ENCODE peak calls at places on chromosomes 13 and 19, in ten cellular contexts. One of them, this sample, is unnamed.

GRCh38 chr19:35222373-35223005 is 6.0 kb downstream of the FAM187B start:
- DNase-seq in PC-3: no peak
- DNase-seq in GM03348: no peak
- DNase-seq in fibroblast of pulmonary artery: no peak
- DNase-seq in stimulated activated CD4-positive, alpha-beta T cell treated with anti-CD3 and anti-CD28 coated beads, Interleukin-1b, Interleukin-23, amount 100 ng/mL, for 24 hours: no peak
- DNase-seq in ELF-1: no peak
- DNase-seq in activated CD4-positive, alpha-beta T cell treated with anti-CD3 and anti-CD28 coated beads for 4 hours: no peak
- DNase-seq in AG09309: no peak
- DNase-seq in AG08395: no peak
- DNase-seq in stimulated activated CD8-positive, alpha-beta memory T cell treated with anti-CD3 and anti-CD28 coated beads, Interleukin-12 subunit alpha, Interleukin-12 subunit beta, amount 100 ng/mL, for 1 hour: no peak
- DNase-seq in this sample: no peak

GRCh38 chr13:99528547-99528946 is 27.3 kb downstream of the TM9SF2 start:
- DNase-seq in fibroblast of pulmonary artery: no peak
- DNase-seq in stimulated activated CD4-positive, alpha-beta T cell treated with anti-CD3 and anti-CD28 coated beads, Interleukin-1b, Interleukin-23, amount 100 ng/mL, for 24 hours: no peak
- DNase-seq in AG09309: no peak
- DNase-seq in activated CD4-positive, alpha-beta T cell treated with anti-CD3 and anti-CD28 coated beads for 4 hours: no peak
- DNase-seq in AG08395: no peak
- DNase-seq in GM03348: no peak
- DNase-seq in stimulated activated CD8-positive, alpha-beta memory T cell treated with anti-CD3 and anti-CD28 coated beads, Interleukin-12 subunit alpha, Interleukin-12 subunit beta, amount 100 ng/mL, for 1 hour: no peak
- DNase-seq in ELF-1: no peak
- DNase-seq in PC-3: peak; percentile 25
- DNase-seq in this sample: no peak

GRCh38 chr19:2735374-2735773 is 4.4 kb downstream of the SLC39A3 start:
- DNase-seq in AG09309: no peak
- DNase-seq in GM03348: no peak
- DNase-seq in fibroblast of pulmonary artery: no peak
- DNase-seq in stimulated activated CD8-positive, alpha-beta memory T cell treated with anti-CD3 and anti-CD28 coated beads, Interleukin-12 subunit alpha, Interleukin-12 subunit beta, amount 100 ng/mL, for 1 hour: no peak
- DNase-seq in PC-3: no peak
- DNase-seq in stimulated activated CD4-positive, alpha-beta T cell treated with anti-CD3 and anti-CD28 coated beads, Interleukin-1b, Interleukin-23, amount 100 ng/mL, for 24 hours: no peak
- DNase-seq in activated CD4-positive, alpha-beta T cell treated with anti-CD3 and anti-CD28 coated beads for 4 hours: no peak
- DNase-seq in AG08395: no peak
- DNase-seq in ELF-1: no peak
- DNase-seq in this sample: no peak

GRCh38 chr19:17076539-17076919 is 952 bp downstream of the MYO9B start:
- DNase-seq in AG09309: no peak
- DNase-seq in AG08395: peak; percentile 25
- DNase-seq in fibroblast of pulmonary artery: no peak
- DNase-seq in PC-3: peak; percentile 31
- DNase-seq in GM03348: no peak
- DNase-seq in ELF-1: no peak
- DNase-seq in activated CD4-positive, alpha-beta T cell treated with anti-CD3 and anti-CD28 coated beads for 4 hours: no peak
- DNase-seq in stimulated activated CD4-positive, alpha-beta T cell treated with anti-CD3 and anti-CD28 coated beads, Interleukin-1b, Interleukin-23, amount 100 ng/mL, for 24 hours: no peak
- DNase-seq in stimulated activated CD8-positive, alpha-beta memory T cell treated with anti-CD3 and anti-CD28 coated beads, Interleukin-12 subunit alpha, Interleukin-12 subunit beta, amount 100 ng/mL, for 1 hour: no peak
- DNase-seq in this sample: no peak

GRCh38 chr19:16359074-16359473 is 34.4 kb downstream of the KLF2 start:
- DNase-seq in ELF-1: no peak
- DNase-seq in stimulated activated CD4-positive, alpha-beta T cell treated with anti-CD3 and anti-CD28 coated beads, Interleukin-1b, Interleukin-23, amount 100 ng/mL, for 24 hours: no peak
- DNase-seq in AG09309: no peak
- DNase-seq in AG08395: no peak
- DNase-seq in PC-3: no peak
- DNase-seq in GM03348: no peak
- DNase-seq in fibroblast of pulmonary artery: no peak
- DNase-seq in stimulated activated CD8-positive, alpha-beta memory T cell treated with anti-CD3 and anti-CD28 coated beads, Interleukin-12 subunit alpha, Interleukin-12 subunit beta, amount 100 ng/mL, for 1 hour: no peak
- DNase-seq in activated CD4-positive, alpha-beta T cell treated with anti-CD3 and anti-CD28 coated beads for 4 hours: no peak
- DNase-seq in this sample: no peak

GRCh38 chr19:9431475-9431874 is 3.9 kb downstream of the ZNF266 start:
- DNase-seq in PC-3: peak; percentile 54
- DNase-seq in activated CD4-positive, alpha-beta T cell treated with anti-CD3 and anti-CD28 coated beads for 4 hours: no peak
- DNase-seq in AG08395: peak; percentile 51
- DNase-seq in AG09309: no peak
- DNase-seq in fibroblast of pulmonary artery: no peak
- DNase-seq in stimulated activated CD8-positive, alpha-beta memory T cell treated with anti-CD3 and anti-CD28 coated beads, Interleukin-12 subunit alpha, Interleukin-12 subunit beta, amount 100 ng/mL, for 1 hour: peak; percentile 20
- DNase-seq in stimulated activated CD4-positive, alpha-beta T cell treated with anti-CD3 and anti-CD28 coated beads, Interleukin-1b, Interleukin-23, amount 100 ng/mL, for 24 hours: no peak
- DNase-seq in ELF-1: peak; percentile 37
- DNase-seq in GM03348: no peak
- DNase-seq in this sample: no peak

GRCh38 chr19:10193666-10194499 is 870 bp downstream of the DNMT1 start:
- DNase-seq in AG08395: peak; percentile 58
- DNase-seq in PC-3: peak; percentile 74
- DNase-seq in fibroblast of pulmonary artery: peak; percentile 40
- DNase-seq in GM03348: peak; percentile 63
- DNase-seq in ELF-1: peak; percentile 64
- DNase-seq in stimulated activated CD8-positive, alpha-beta memory T cell treated with anti-CD3 and anti-CD28 coated beads, Interleukin-12 subunit alpha, Interleukin-12 subunit beta, amount 100 ng/mL, for 1 hour: peak; percentile 8
- DNase-seq in activated CD4-positive, alpha-beta T cell treated with anti-CD3 and anti-CD28 coated beads for 4 hours: peak; percentile 21
- DNase-seq in stimulated activated CD4-positive, alpha-beta T cell treated with anti-CD3 and anti-CD28 coated beads, Interleukin-1b, Interleukin-23, amount 100 ng/mL, for 24 hours: peak; percentile 7
- DNase-seq in AG09309: no peak
- DNase-seq in this sample: no peak

GRCh38 chr13:21528616-21529015 is 69.5 kb upstream of the ZDHHC20 start:
- DNase-seq in GM03348: peak; percentile 63
- DNase-seq in PC-3: peak; percentile 4
- DNase-seq in activated CD4-positive, alpha-beta T cell treated with anti-CD3 and anti-CD28 coated beads for 4 hours: no peak
- DNase-seq in stimulated activated CD8-positive, alpha-beta memory T cell treated with anti-CD3 and anti-CD28 coated beads, Interleukin-12 subunit alpha, Interleukin-12 subunit beta, amount 100 ng/mL, for 1 hour: no peak
- DNase-seq in fibroblast of pulmonary artery: peak; percentile 57
- DNase-seq in ELF-1: no peak
- DNase-seq in stimulated activated CD4-positive, alpha-beta T cell treated with anti-CD3 and anti-CD28 coated beads, Interleukin-1b, Interleukin-23, amount 100 ng/mL, for 24 hours: no peak
- DNase-seq in AG09309: peak; percentile 68
- DNase-seq in AG08395: peak; percentile 63
- DNase-seq in this sample: peak; percentile 13

GRCh38 chr19:43555185-43555770 is 20.0 kb downstream of the XRCC1 start:
- DNase-seq in fibroblast of pulmonary artery: peak; percentile 79
- DNase-seq in activated CD4-positive, alpha-beta T cell treated with anti-CD3 and anti-CD28 coated beads for 4 hours: peak; percentile 89
- DNase-seq in GM03348: peak; percentile 83
- DNase-seq in ELF-1: peak; percentile 72
- DNase-seq in stimulated activated CD8-positive, alpha-beta memory T cell treated with anti-CD3 and anti-CD28 coated beads, Interleukin-12 subunit alpha, Interleukin-12 subunit beta, amount 100 ng/mL, for 1 hour: peak; percentile 77
- DNase-seq in PC-3: peak; percentile 56
- DNase-seq in AG08395: peak; percentile 87
- DNase-seq in stimulated activated CD4-positive, alpha-beta T cell treated with anti-CD3 and anti-CD28 coated beads, Interleukin-1b, Interleukin-23, amount 100 ng/mL, for 24 hours: peak; percentile 72
- DNase-seq in AG09309: no peak
- DNase-seq in this sample: peak; percentile 50

GRCh38 chr19:1407662-1408299 is 395 bp downstream of the DAZAP1 start:
- DNase-seq in PC-3: no peak
- DNase-seq in AG08395: peak; percentile 47
- DNase-seq in AG09309: no peak
- DNase-seq in fibroblast of pulmonary artery: no peak
- DNase-seq in stimulated activated CD4-positive, alpha-beta T cell treated with anti-CD3 and anti-CD28 coated beads, Interleukin-1b, Interleukin-23, amount 100 ng/mL, for 24 hours: no peak
- DNase-seq in activated CD4-positive, alpha-beta T cell treated with anti-CD3 and anti-CD28 coated beads for 4 hours: peak; percentile 43
- DNase-seq in ELF-1: no peak
- DNase-seq in stimulated activated CD8-positive, alpha-beta memory T cell treated with anti-CD3 and anti-CD28 coated beads, Interleukin-12 subunit alpha, Interleukin-12 subunit beta, amount 100 ng/mL, for 1 hour: no peak
- DNase-seq in GM03348: peak; percentile 80
- DNase-seq in this sample: no peak

GRCh38 chr13:25630327-25630726 is 258.6 kb downstream of the ATP8A2 start:
- DNase-seq in AG08395: no peak
- DNase-seq in activated CD4-positive, alpha-beta T cell treated with anti-CD3 and anti-CD28 coated beads for 4 hours: no peak
- DNase-seq in fibroblast of pulmonary artery: no peak
- DNase-seq in ELF-1: no peak
- DNase-seq in GM03348: no peak
- DNase-seq in stimulated activated CD4-positive, alpha-beta T cell treated with anti-CD3 and anti-CD28 coated beads, Interleukin-1b, Interleukin-23, amount 100 ng/mL, for 24 hours: no peak
- DNase-seq in AG09309: no peak
- DNase-seq in PC-3: no peak
- DNase-seq in stimulated activated CD8-positive, alpha-beta memory T cell treated with anti-CD3 and anti-CD28 coated beads, Interleukin-12 subunit alpha, Interleukin-12 subunit beta, amount 100 ng/mL, for 1 hour: no peak
- DNase-seq in this sample: no peak

GRCh38 chr19:32817913-32818476 is 51.6 kb downstream of the SLC7A9 start:
- DNase-seq in stimulated activated CD4-positive, alpha-beta T cell treated with anti-CD3 and anti-CD28 coated beads, Interleukin-1b, Interleukin-23, amount 100 ng/mL, for 24 hours: no peak
- DNase-seq in GM03348: no peak
- DNase-seq in PC-3: no peak
- DNase-seq in AG09309: no peak
- DNase-seq in ELF-1: no peak
- DNase-seq in fibroblast of pulmonary artery: no peak
- DNase-seq in AG08395: no peak
- DNase-seq in stimulated activated CD8-positive, alpha-beta memory T cell treated with anti-CD3 and anti-CD28 coated beads, Interleukin-12 subunit alpha, Interleukin-12 subunit beta, amount 100 ng/mL, for 1 hour: no peak
- DNase-seq in activated CD4-positive, alpha-beta T cell treated with anti-CD3 and anti-CD28 coated beads for 4 hours: no peak
- DNase-seq in this sample: no peak

GRCh38 chr19:7326105-7326877 is 22.4 kb upstream of the ARHGEF18 start:
- DNase-seq in stimulated activated CD4-positive, alpha-beta T cell treated with anti-CD3 and anti-CD28 coated beads, Interleukin-1b, Interleukin-23, amount 100 ng/mL, for 24 hours: no peak
- DNase-seq in fibroblast of pulmonary artery: peak; percentile 21
- DNase-seq in activated CD4-positive, alpha-beta T cell treated with anti-CD3 and anti-CD28 coated beads for 4 hours: peak; percentile 41
- DNase-seq in ELF-1: peak; percentile 79
- DNase-seq in GM03348: no peak
- DNase-seq in PC-3: peak; percentile 79
- DNase-seq in stimulated activated CD8-positive, alpha-beta memory T cell treated with anti-CD3 and anti-CD28 coated beads, Interleukin-12 subunit alpha, Interleukin-12 subunit beta, amount 100 ng/mL, for 1 hour: no peak
- DNase-seq in AG08395: no peak
- DNase-seq in AG09309: no peak
- DNase-seq in this sample: no peak

GRCh38 chr19:3700242-3701032 is at the start of gene PIP5K1C:
- DNase-seq in activated CD4-positive, alpha-beta T cell treated with anti-CD3 and anti-CD28 coated beads for 4 hours: peak; percentile 95
- DNase-seq in AG08395: peak; percentile 96
- DNase-seq in ELF-1: peak; percentile 90
- DNase-seq in PC-3: peak; percentile 79
- DNase-seq in stimulated activated CD4-positive, alpha-beta T cell treated with anti-CD3 and anti-CD28 coated beads, Interleukin-1b, Interleukin-23, amount 100 ng/mL, for 24 hours: peak; percentile 96
- DNase-seq in AG09309: no peak
- DNase-seq in fibroblast of pulmonary artery: peak; percentile 86
- DNase-seq in GM03348: peak; percentile 98
- DNase-seq in stimulated activated CD8-positive, alpha-beta memory T cell treated with anti-CD3 and anti-CD28 coated beads, Interleukin-12 subunit alpha, Interleukin-12 subunit beta, amount 100 ng/mL, for 1 hour: peak; percentile 91
- DNase-seq in this sample: peak; percentile 58

GRCh38 chr13:87538366-87539052 is 132.7 kb upstream of the SLITRK5 start:
- DNase-seq in ELF-1: no peak
- DNase-seq in activated CD4-positive, alpha-beta T cell treated with anti-CD3 and anti-CD28 coated beads for 4 hours: no peak
- DNase-seq in stimulated activated CD4-positive, alpha-beta T cell treated with anti-CD3 and anti-CD28 coated beads, Interleukin-1b, Interleukin-23, amount 100 ng/mL, for 24 hours: no peak
- DNase-seq in GM03348: no peak
- DNase-seq in AG08395: no peak
- DNase-seq in AG09309: no peak
- DNase-seq in stimulated activated CD8-positive, alpha-beta memory T cell treated with anti-CD3 and anti-CD28 coated beads, Interleukin-12 subunit alpha, Interleukin-12 subunit beta, amount 100 ng/mL, for 1 hour: no peak
- DNase-seq in PC-3: no peak
- DNase-seq in fibroblast of pulmonary artery: no peak
- DNase-seq in this sample: no peak

GRCh38 chr13:44620057-44620456 is 43.9 kb upstream of the TSC22D1 start:
- DNase-seq in AG08395: peak; percentile 45
- DNase-seq in PC-3: peak; percentile 16
- DNase-seq in stimulated activated CD8-positive, alpha-beta memory T cell treated with anti-CD3 and anti-CD28 coated beads, Interleukin-12 subunit alpha, Interleukin-12 subunit beta, amount 100 ng/mL, for 1 hour: no peak
- DNase-seq in stimulated activated CD4-positive, alpha-beta T cell treated with anti-CD3 and anti-CD28 coated beads, Interleukin-1b, Interleukin-23, amount 100 ng/mL, for 24 hours: no peak
- DNase-seq in activated CD4-positive, alpha-beta T cell treated with anti-CD3 and anti-CD28 coated beads for 4 hours: no peak
- DNase-seq in fibroblast of pulmonary artery: peak; percentile 22
- DNase-seq in GM03348: peak; percentile 29
- DNase-seq in ELF-1: no peak
- DNase-seq in AG09309: no peak
- DNase-seq in this sample: peak; percentile 41

GRCh38 chr19:3908266-3909054 is 24.4 kb upstream of the NMRK2 start:
- DNase-seq in stimulated activated CD8-positive, alpha-beta memory T cell treated with anti-CD3 and anti-CD28 coated beads, Interleukin-12 subunit alpha, Interleukin-12 subunit beta, amount 100 ng/mL, for 1 hour: no peak
- DNase-seq in GM03348: no peak
- DNase-seq in PC-3: no peak
- DNase-seq in AG08395: no peak
- DNase-seq in stimulated activated CD4-positive, alpha-beta T cell treated with anti-CD3 and anti-CD28 coated beads, Interleukin-1b, Interleukin-23, amount 100 ng/mL, for 24 hours: no peak
- DNase-seq in ELF-1: no peak
- DNase-seq in AG09309: no peak
- DNase-seq in fibroblast of pulmonary artery: no peak
- DNase-seq in activated CD4-positive, alpha-beta T cell treated with anti-CD3 and anti-CD28 coated beads for 4 hours: no peak
- DNase-seq in this sample: no peak

GRCh38 chr13:48235100-48235813 is 2.3 kb downstream of the ITM2B start:
- DNase-seq in activated CD4-positive, alpha-beta T cell treated with anti-CD3 and anti-CD28 coated beads for 4 hours: no peak
- DNase-seq in PC-3: peak; percentile 32
- DNase-seq in AG09309: no peak
- DNase-seq in AG08395: peak; percentile 20
- DNase-seq in ELF-1: peak; percentile 82
- DNase-seq in GM03348: peak; percentile 12
- DNase-seq in stimulated activated CD8-positive, alpha-beta memory T cell treated with anti-CD3 and anti-CD28 coated beads, Interleukin-12 subunit alpha, Interleukin-12 subunit beta, amount 100 ng/mL, for 1 hour: no peak
- DNase-seq in stimulated activated CD4-positive, alpha-beta T cell treated with anti-CD3 and anti-CD28 coated beads, Interleukin-1b, Interleukin-23, amount 100 ng/mL, for 24 hours: no peak
- DNase-seq in fibroblast of pulmonary artery: peak; percentile 47
- DNase-seq in this sample: peak; percentile 31

GRCh38 chr13:66578305-66578704 is 651.8 kb downstream of the PCDH9 start:
- DNase-seq in PC-3: no peak
- DNase-seq in stimulated activated CD4-positive, alpha-beta T cell treated with anti-CD3 and anti-CD28 coated beads, Interleukin-1b, Interleukin-23, amount 100 ng/mL, for 24 hours: no peak
- DNase-seq in activated CD4-positive, alpha-beta T cell treated with anti-CD3 and anti-CD28 coated beads for 4 hours: no peak
- DNase-seq in fibroblast of pulmonary artery: no peak
- DNase-seq in stimulated activated CD8-positive, alpha-beta memory T cell treated with anti-CD3 and anti-CD28 coated beads, Interleukin-12 subunit alpha, Interleukin-12 subunit beta, amount 100 ng/mL, for 1 hour: no peak
- DNase-seq in AG09309: no peak
- DNase-seq in GM03348: no peak
- DNase-seq in ELF-1: no peak
- DNase-seq in AG08395: no peak
- DNase-seq in this sample: no peak

This sample was measured in stromal cell of bone marrow.